ENCODE peak calls at places on chromosome 18, in nine cellular contexts. W is Calu3; Z is activated CD4-positive, alpha-beta T cell treated with anti-CD3 and anti-CD28 coated beads, Interleukin-2, amount 50 U/mL, for 1 hour; Y is Kasumi-1; U is cerebellar nuclear complex; R is AG08396; C is endodermal cell; F is MM.1S; J is right cardiac atrium. D is an unnamed sample.
A peak's percentile ranks its signal among the peaks of the same experiment; 100 is the strongest.

GRCh38 chr18:907880-908512 is 3.3 kb downstream of the ADCYAP1 start:
- DNase-seq in J (peak; percentile 47), C (peak; percentile 61), U (no peak), Y (no peak), Z (no peak), R (peak; percentile 29), W (no peak), F (no peak), D (peak; percentile 63)

GRCh38 chr18:62523631-62524442 is 1.0 kb downstream of the ZCCHC2 start:
- DNase-seq in W (peak; percentile 33), J (peak; percentile 84), Y (peak; percentile 21), U (no peak), R (peak; percentile 50), C (peak; percentile 81), Z (peak; percentile 45), F (peak; percentile 17), D (peak; percentile 78)

GRCh38 chr18:54405290-54405689 is 47.6 kb downstream of the C18orf54 start:
- DNase-seq in U (no peak), Z (no peak), C (no peak), Y (no peak), R (no peak), J (no peak), W (no peak), F (no peak), D (no peak)

GRCh38 chr18:44473394-44474066 is 207.2 kb upstream of the SETBP1 start:
- DNase-seq in F (no peak), C (no peak), J (no peak), R (no peak), U (no peak), Z (no peak), Y (no peak), W (no peak), D (no peak)

GRCh38 chr18:10376735-10377134 is 77.7 kb upstream of the APCDD1 start:
- DNase-seq in W (no peak), C (no peak), Z (no peak), J (peak; percentile 91), U (no peak), R (no peak), Y (no peak), F (no peak), D (no peak)

GRCh38 chr18:44117821-44118220 is 562.9 kb upstream of the SETBP1 start:
- DNase-seq in Y (no peak), F (no peak), Z (no peak), J (no peak), U (no peak), C (no peak), R (no peak), W (no peak), D (no peak)

GRCh38 chr18:34031810-34032209 is 192.9 kb downstream of the NOL4 start:
- DNase-seq in F (no peak), C (peak; percentile 76), W (no peak), Y (no peak), R (no peak), J (no peak), Z (no peak), U (no peak), D (no peak)

GRCh38 chr18:848062-848795 is 36.2 kb upstream of the YES1 start:
- DNase-seq in J (no peak), C (no peak), R (no peak), Y (no peak), F (no peak), U (no peak), W (peak; percentile 36), Z (no peak), D (no peak)

GRCh38 chr18:79400091-79400590 is 4.4 kb downstream of the NFATC1 start:
- DNase-seq in Y (peak; percentile 14), R (peak; percentile 81), F (peak; percentile 38), J (peak; percentile 92), W (no peak), U (no peak), Z (peak; percentile 72), C (peak; percentile 86), D (peak; percentile 92)

GRCh38 chr18:39854291-39854690 is 2100.7 kb upstream of the PIK3C3 start:
- DNase-seq in R (no peak), C (no peak), J (no peak), W (no peak), U (no peak), F (peak; percentile 52), Z (no peak), Y (no peak), D (no peak)

GRCh38 chr18:78101091-78101490 is 851.4 kb downstream of the GALR1 start:
- DNase-seq in R (no peak), Y (no peak), Z (no peak), F (no peak), W (no peak), J (no peak), C (no peak), U (no peak), D (no peak)

GRCh38 chr18:59911600-59911999 is 11.8 kb downstream of the PMAIP1 start:
- DNase-seq in F (no peak), U (no peak), Z (no peak), W (no peak), J (no peak), C (no peak), R (no peak), Y (peak; percentile 62), D (no peak)

D was measured in H7.